ENCODE peak calls at places on chromosome 1, in nine cellular contexts. V is cardiac fibroblast, K is epithelial cell of esophagus, U is lower lobe of right lung, E is Panc1, P is lower leg skin, J is right lobe of liver, B is adrenal gland, S is AG09309. T is an unnamed sample.

GRCh38 chr1:2952371-2952770 is 68.9 kb upstream of the ACTRT2 start:
- DNase-seq in K (no peak), V (no peak), U (peak), J (peak), B (no peak), P (no peak), S (no peak), E (no peak), T (no peak)

GRCh38 chr1:98749152-98749756 is 87.7 kb downstream of the SNX7 start:
- DNase-seq in S (no peak), B (no peak), V (peak), P (no peak), E (no peak), J (no peak), K (peak), U (no peak), T (no peak)

GRCh38 chr1:81554534-81554933 is 246.2 kb upstream of the ADGRL2 start:
- DNase-seq in K (no peak), S (no peak), B (no peak), P (no peak), U (no peak), J (no peak), E (no peak), V (no peak), T (no peak)

GRCh38 chr1:226915672-226915995 is 24.5 kb upstream of the COQ8A start:
- DNase-seq in V (no peak), K (no peak), S (no peak), P (no peak), J (no peak), E (no peak), U (no peak), B (no peak), T (no peak)

GRCh38 chr1:12174789-12175455 is 8.1 kb downstream of the TNFRSF1B start:
- DNase-seq in B (peak), P (no peak), J (peak), U (peak), V (no peak), E (no peak), S (no peak), K (no peak), T (no peak)

GRCh38 chr1:35454616-35455015 is 102.6 kb downstream of the KIAA0319L start:
- DNase-seq in B (peak), V (peak), U (no peak), E (no peak), S (peak), J (no peak), K (peak), P (no peak), T (no peak)

GRCh38 chr1:170076199-170076598 is 1.7 kb upstream of the KIFAP3 start:
- DNase-seq in B (no peak), S (no peak), U (no peak), P (no peak), K (no peak), J (no peak), V (no peak), E (no peak), T (no peak)

GRCh38 chr1:218882454-218882853 is 291.2 kb upstream of the LYPLAL1 start:
- DNase-seq in V (no peak), J (no peak), E (no peak), S (no peak), B (no peak), K (no peak), U (no peak), P (no peak), T (no peak)

GRCh38 chr1:239353536-239353935 is 32.8 kb upstream of the CHRM3 start:
- DNase-seq in V (no peak), J (no peak), U (no peak), P (no peak), B (no peak), K (no peak), E (no peak), S (no peak), T (no peak)

GRCh38 chr1:62230724-62231123 is 36.1 kb downstream of the L1TD1 start:
- DNase-seq in K (peak), U (no peak), B (no peak), J (no peak), V (peak), S (peak), P (peak), E (no peak), T (no peak)

GRCh38 chr1:234969630-234970370 is 158.8 kb downstream of the TOMM20 start:
- DNase-seq in J (peak), E (no peak), B (peak), V (peak), S (no peak), U (peak), K (peak), P (no peak), T (no peak)

GRCh38 chr1:64486193-64486592 is 16.3 kb downstream of the CACHD1 start:
- DNase-seq in K (no peak), E (no peak), P (no peak), U (no peak), B (no peak), V (no peak), S (no peak), J (no peak), T (no peak)

GRCh38 chr1:12457771-12458170 is 160.2 kb downstream of the DHRS3 start:
- DNase-seq in U (no peak), J (no peak), V (peak), B (no peak), E (no peak), S (no peak), P (no peak), K (no peak), T (no peak)

GRCh38 chr1:192905049-192905448 is 96.2 kb downstream of the RGS2 start:
- DNase-seq in P (no peak), U (no peak), K (no peak), J (no peak), B (no peak), V (peak), E (no peak), S (no peak), T (no peak)

GRCh38 chr1:117795190-117795589 is 134.2 kb downstream of the GDAP2 start:
- DNase-seq in E (peak), S (peak), P (no peak), J (no peak), B (peak), K (peak), V (peak), U (no peak), T (no peak)

GRCh38 chr1:46413596-46413985 is 19.5 kb downstream of the FAAH start:
- DNase-seq in E (no peak), V (peak), K (peak), J (no peak), S (no peak), B (no peak), U (peak), P (no peak), T (peak)

GRCh38 chr1:50633465-50633864 is 210.2 kb upstream of the DMRTA2 start:
- DNase-seq in U (no peak), S (no peak), J (no peak), V (no peak), K (no peak), E (no peak), P (no peak), B (no peak), T (no peak)

GRCh38 chr1:55445416-55445815 is 230.3 kb upstream of the USP24 start:
- DNase-seq in V (no peak), J (no peak), U (no peak), K (no peak), B (no peak), E (no peak), P (no peak), S (no peak), T (no peak)

GRCh38 chr1:1678581-1679380 is 13.8 kb downstream of the SLC35E2B start:
- DNase-seq in V (no peak), E (peak), B (no peak), J (peak), U (peak), K (no peak), S (no peak), P (no peak), T (peak)

GRCh38 chr1:150561830-150562367 is 12.7 kb downstream of the ADAMTSL4 start:
- DNase-seq in J (peak), U (peak), S (peak), P (peak), V (peak), B (peak), E (no peak), K (peak), T (peak)

GRCh38 chr1:5921671-5922070 is 70.6 kb downstream of the NPHP4 start:
- DNase-seq in E (no peak), K (no peak), J (no peak), V (no peak), S (no peak), P (no peak), B (no peak), U (no peak), T (no peak)

GRCh38 chr1:151841141-151841540 is 1.5 kb upstream of the C2CD4D start:
- DNase-seq in S (no peak), J (no peak), U (no peak), P (no peak), B (no peak), V (peak), K (peak), E (no peak), T (no peak)

GRCh38 chr1:233327938-233328660 is 575 bp downstream of the MAP3K21 start:
- DNase-seq in U (peak), S (no peak), E (no peak), K (peak), V (no peak), J (peak), P (no peak), B (peak), T (peak)

GRCh38 chr1:67441183-67441582 is 11.0 kb upstream of the SERBP1 start:
- DNase-seq in K (no peak), J (peak), P (no peak), S (no peak), B (peak), V (peak), U (no peak), E (no peak), T (no peak)

GRCh38 chr1:43653339-43653738 is 3.4 kb downstream of the KDM4A start:
- DNase-seq in K (peak), B (peak), V (peak), E (no peak), P (no peak), S (no peak), U (no peak), J (no peak), T (no peak)

GRCh38 chr1:17363771-17364170 is 8.2 kb upstream of the PADI6 start:
- DNase-seq in S (no peak), V (no peak), J (no peak), P (no peak), U (no peak), E (no peak), B (no peak), K (no peak), T (no peak)

GRCh38 chr1:222928212-222928611 is 113.4 kb downstream of the DISP1 start:
- DNase-seq in S (no peak), V (peak), U (peak), J (peak), K (peak), E (no peak), B (peak), P (peak), T (no peak)

GRCh38 chr1:36968730-36969129 is 65.6 kb downstream of the GRIK3 start:
- DNase-seq in V (no peak), K (no peak), P (no peak), S (no peak), U (no peak), J (no peak), E (no peak), B (no peak), T (no peak)

GRCh38 chr1:246567258-246568235 is 1.3 kb downstream of the CNST start:
- DNase-seq in S (peak), U (no peak), E (peak), P (no peak), K (peak), V (peak), B (peak), J (no peak), T (no peak)

GRCh38 chr1:246566128-246566807 is at the start of the genes CNST and TFB2M:
- DNase-seq in E (peak), P (peak), B (peak), V (peak), U (peak), K (peak), S (peak), J (peak), T (peak)

GRCh38 chr1:246565751-246566127 is 322 bp downstream of the TFB2M start:
- DNase-seq in V (peak), B (no peak), S (no peak), E (no peak), P (no peak), K (peak), U (no peak), J (no peak), T (no peak)

GRCh38 chr1:246564839-246565750 is 966 bp downstream of the TFB2M start:
- DNase-seq in P (no peak), E (no peak), K (peak), V (no peak), B (no peak), S (no peak), U (no peak), J (no peak), T (no peak)

DNA sequence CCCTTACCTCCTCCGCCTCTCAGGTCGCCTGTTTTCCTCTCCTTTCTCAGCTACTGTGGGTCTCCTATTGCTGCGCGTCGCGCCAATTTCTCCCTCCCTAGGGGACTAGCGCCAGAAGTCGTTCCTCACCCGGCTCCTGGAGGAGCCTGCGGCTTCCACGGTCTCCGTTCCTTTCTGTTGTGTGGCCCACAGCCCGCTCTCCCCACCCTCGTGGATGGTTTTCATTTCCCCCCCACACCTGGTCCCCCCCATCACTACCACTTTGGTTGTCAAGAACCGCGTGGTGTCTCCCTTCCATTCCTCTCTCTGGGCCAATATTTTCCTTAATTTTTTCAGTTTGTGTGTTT is 525 bp downstream of the CNST start:
- DNase-seq in J (no peak), U (no peak), S (no peak), V (no peak), E (no peak), P (no peak), B (no peak), K (no peak), T (peak)
- TF ChIP-seq CTCF in J (no peak), U (no peak), S (no peak), V (no peak), E (no peak), P (no peak), B (no peak), K (no peak), T (no peak)

GRCh38 chr1:245888809-245889208 is 618.3 kb downstream of the SMYD3 start:
- DNase-seq in K (peak), P (no peak), J (no peak), V (peak), S (no peak), U (no peak), B (peak), E (peak), T (no peak)
- TF ChIP-seq CTCF in K (peak), P (no peak), J (peak), V (peak), S (peak), U (peak), B (peak), E (peak), T (peak)

GRCh38 chr1:241900381-241900780 is 52.4 kb downstream of the EXO1 start:
- DNase-seq in E (no peak), B (no peak), K (no peak), P (no peak), J (no peak), U (no peak), S (no peak), V (no peak), T (no peak)

GRCh38 chr1:241902376-241903067 is 54.5 kb downstream of the EXO1 start:
- DNase-seq in J (no peak), U (no peak), S (no peak), K (no peak), B (no peak), P (no peak), E (no peak), V (peak), T (no peak)

GRCh38 chr1:241895013-241895412 is 47.0 kb downstream of the EXO1 start:
- DNase-seq in E (no peak), P (no peak), B (no peak), J (no peak), K (peak), V (no peak), U (no peak), S (no peak), T (no peak)

GRCh38 chr1:241899211-241899610 is 51.2 kb downstream of the EXO1 start:
- DNase-seq in B (no peak), U (no peak), J (no peak), V (no peak), S (no peak), K (no peak), E (no peak), P (no peak), T (no peak)

GRCh38 chr1:241896670-241896962 is 48.6 kb downstream of the EXO1 start:
- DNase-seq in V (no peak), K (no peak), E (no peak), U (no peak), S (no peak), P (no peak), B (no peak), J (no peak), T (no peak)
- TF ChIP-seq CTCF in V (no peak), K (no peak), E (peak), U (no peak), S (no peak), P (no peak), B (no peak), J (no peak), T (no peak)

DNA sequence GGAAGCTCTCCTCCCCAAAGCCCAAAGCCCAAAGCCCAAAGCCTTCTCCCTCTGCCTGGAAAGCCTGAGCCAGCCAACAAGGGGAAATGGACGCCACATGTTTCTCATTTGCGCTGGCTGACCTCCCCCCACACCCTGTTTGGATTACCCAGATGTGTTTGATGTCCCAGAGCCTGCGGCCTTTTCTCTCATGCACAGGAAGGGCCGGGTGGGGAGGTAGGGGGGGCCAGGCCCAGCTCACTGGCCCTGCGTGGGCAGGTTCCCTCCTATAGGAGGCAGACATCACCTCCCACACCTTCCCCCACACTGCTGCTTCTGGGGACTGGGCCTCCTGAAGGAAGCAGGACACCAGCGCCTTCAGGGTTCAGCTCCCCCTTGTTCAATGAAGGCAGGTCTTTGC is 116.3 kb downstream of the NAV1 start:
- DNase-seq in V (peak), J (no peak), B (no peak), U (no peak), P (no peak), S (peak), E (no peak), K (no peak), T (no peak)
- TF ChIP-seq CTCF in V (peak), J (no peak), B (no peak), U (no peak), P (no peak), S (peak), E (no peak), K (no peak), T (no peak)

GRCh38 chr1:228101994-228102790 is 933 bp downstream of the C1orf35 start:
- DNase-seq in B (peak), S (no peak), J (peak), K (peak), E (no peak), P (peak), U (no peak), V (peak), T (peak)
- TF ChIP-seq CTCF in B (peak), S (peak), J (no peak), K (peak), E (no peak), P (no peak), U (peak), V (peak), T (peak)

GRCh38 chr1:22841754-22842370 is 130.8 kb downstream of the LACTBL1 start:
- DNase-seq in B (peak), U (no peak), V (no peak), J (no peak), S (no peak), K (no peak), E (no peak), P (no peak), T (no peak)
- TF ChIP-seq CTCF in B (no peak), U (no peak), V (no peak), J (no peak), S (no peak), K (no peak), E (no peak), P (no peak), T (no peak)

GRCh38 chr1:85888961-85889360 is 180.7 kb upstream of the ZNHIT6 start:
- DNase-seq in S (no peak), P (no peak), K (peak), V (peak), B (no peak), J (no peak), U (no peak), E (no peak), T (no peak)

DNA sequence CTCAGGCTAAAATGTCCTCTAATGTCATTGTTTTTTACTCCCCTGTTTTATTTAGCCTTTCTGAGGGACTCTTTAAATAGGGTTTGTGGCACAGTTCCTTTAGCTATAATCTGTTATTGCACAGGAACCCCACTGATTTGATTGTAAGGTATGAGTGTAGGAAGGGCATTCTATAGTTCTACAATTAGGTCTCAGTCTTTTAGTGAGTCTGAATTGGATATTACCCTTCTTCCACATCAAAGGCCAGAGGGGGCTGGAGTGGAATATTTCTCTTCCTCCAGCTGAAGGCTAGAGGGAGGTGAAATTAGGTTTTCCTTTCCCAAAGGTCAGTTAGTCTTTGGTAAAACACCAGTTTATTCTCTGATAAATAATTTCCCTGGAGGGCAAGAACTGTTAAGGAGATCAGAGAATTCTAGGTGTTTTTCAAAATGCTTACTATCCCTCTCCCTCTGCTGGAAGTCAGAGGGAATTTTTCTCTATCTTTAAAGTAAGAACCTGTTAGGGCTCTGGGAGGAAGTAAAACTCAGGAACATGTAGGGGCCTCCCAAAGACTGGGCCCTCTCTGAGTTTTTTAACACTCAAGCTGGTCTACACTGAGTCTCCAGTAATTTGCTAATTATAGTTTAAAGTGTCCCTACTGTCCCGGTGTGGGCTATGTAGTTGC is 176.3 kb upstream of the ZNHIT6 start:
- DNase-seq in U (no peak), J (no peak), V (peak), P (no peak), K (peak), E (peak), B (no peak), S (no peak), T (peak)
- TF ChIP-seq CTCF in U (peak), J (peak), V (peak), P (no peak), K (peak), E (peak), B (peak), S (peak), T (no peak)

T was measured in GM13976.